ENCODE peak calls at places on chromosomes 12 and 14, in five cellular contexts. H is MM.1S, S is IMR-90, K is mammary epithelial cell, R is fibroblast of lung. O is an unnamed sample.

GRCh38 chr12:102394200-102394599 is 86.2 kb downstream of the IGF1 start:
- DNase-seq in H (no peak), K (no peak), R (no peak), S (no peak), O (no peak)

GRCh38 chr14:45658226-45658916 is 405.4 kb upstream of the MIS18BP1 start:
- DNase-seq in H (no peak), S (no peak), K (no peak), R (no peak), O (no peak)

GRCh38 chr14:30551460-30551859 is 7.5 kb upstream of the G2E3 start:
- DNase-seq in R (peak; percentile 28), H (no peak), K (no peak), S (peak; percentile 50), O (no peak)

GRCh38 chr14:76329951-76330350 is 46.0 kb upstream of the ESRRB start:
- DNase-seq in K (no peak), H (no peak), S (no peak), R (no peak), O (no peak)

GRCh38 chr12:44154128-44154527 is 318.2 kb downstream of the TMEM117 start:
- DNase-seq in R (peak; percentile 68), H (no peak), S (peak; percentile 62), K (no peak), O (no peak)

GRCh38 chr14:75928587-75929230 is 53.1 kb downstream of the TGFB3 start:
- DNase-seq in S (peak; percentile 8), K (no peak), H (no peak), R (peak; percentile 35), O (no peak)

GRCh38 chr12:49885118-49885517 is 18.6 kb downstream of the FAIM2 start:
- DNase-seq in R (no peak), K (no peak), H (no peak), S (no peak), O (no peak)

GRCh38 chr14:53979747-53980642 is 23.4 kb upstream of the BMP4 start:
- DNase-seq in K (no peak), S (peak; percentile 60), R (peak; percentile 85), H (no peak), O (peak; percentile 44)

GRCh38 chr14:21155963-21156362 is at the start of gene OR5AU1:
- DNase-seq in R (no peak), H (no peak), S (no peak), K (no peak), O (no peak)

GRCh38 chr12:6367065-6367968 is 8.0 kb downstream of the SCNN1A start:
- DNase-seq in K (no peak), R (peak; percentile 59), H (peak; percentile 57), S (peak; percentile 28), O (no peak)

GRCh38 chr12:95943231-95943842 is at the start of gene AMDHD1:
- DNase-seq in R (peak; percentile 46), H (peak; percentile 56), S (peak; percentile 39), K (peak; percentile 52), O (peak; percentile 59)

GRCh38 chr14:70822706-70823185 is 13.4 kb upstream of the MAP3K9 start:
- DNase-seq in K (no peak), S (peak; percentile 2), R (no peak), H (peak; percentile 17), O (no peak)

GRCh38 chr14:28502517-28502916 is 264.1 kb upstream of the FOXG1 start:
- DNase-seq in K (peak; percentile 39), H (no peak), R (no peak), S (no peak), O (no peak)

GRCh38 chr12:80100566-80100965 is 1.2 kb downstream of the OTOGL start:
- DNase-seq in S (peak; percentile 77), R (peak; percentile 64), K (no peak), H (no peak), O (no peak)

GRCh38 chr12:106125351-106126085 is 13.2 kb downstream of the NUAK1 start:
- DNase-seq in R (no peak), H (no peak), K (no peak), S (no peak), O (no peak)

GRCh38 chr12:8678661-8679111 is 16.1 kb upstream of the MFAP5 start:
- DNase-seq in R (no peak), K (peak; percentile 91), S (no peak), H (no peak), O (no peak)

GRCh38 chr14:73237219-73237785 is at the start of gene PAPLN:
- DNase-seq in H (no peak), K (peak; percentile 20), R (peak; percentile 25), S (no peak), O (peak; percentile 55)

GRCh38 chr14:85934123-85934885 is 404.4 kb downstream of the FLRT2 start:
- DNase-seq in R (peak; percentile 21), H (peak; percentile 69), S (no peak), K (no peak), O (no peak)

GRCh38 chr12:90234455-90234854 is 525.8 kb upstream of the ATP2B1 start:
- DNase-seq in S (peak; percentile 9), K (peak; percentile 82), R (peak; percentile 32), H (no peak), O (no peak)

GRCh38 chr12:22101749-22102243 is 55.8 kb downstream of the CMAS start:
- DNase-seq in H (no peak), K (peak; percentile 99), R (peak; percentile 95), S (peak; percentile 89), O (no peak)

GRCh38 chr12:115752913-115753726 is 524.4 kb downstream of the MED13L start:
- DNase-seq in K (peak; percentile 52), R (peak; percentile 87), S (peak; percentile 77), H (peak; percentile 21), O (no peak)

GRCh38 chr14:35932659-35933159 is 106.6 kb downstream of the BRMS1L start:
- DNase-seq in H (peak; percentile 41), K (no peak), R (no peak), S (no peak), O (no peak)

GRCh38 chr14:28867571-28867970 is 101.0 kb downstream of the FOXG1 start:
- DNase-seq in H (no peak), S (no peak), K (no peak), R (peak; percentile 17), O (no peak)

GRCh38 chr14:63524537-63525155 is 18.5 kb downstream of the PPP2R5E start:
- DNase-seq in H (no peak), K (no peak), S (no peak), R (no peak), O (no peak)

GRCh38 chr14:77641534-77642341 is 25.3 kb upstream of the SPTLC2 start:
- DNase-seq in R (peak; percentile 71), S (peak; percentile 47), H (peak; percentile 48), K (no peak), O (peak; percentile 32)

GRCh38 chr12:115806000-115806399 is 471.5 kb downstream of the MED13L start:
- DNase-seq in S (no peak), K (no peak), R (no peak), H (no peak), O (no peak)

DNA sequence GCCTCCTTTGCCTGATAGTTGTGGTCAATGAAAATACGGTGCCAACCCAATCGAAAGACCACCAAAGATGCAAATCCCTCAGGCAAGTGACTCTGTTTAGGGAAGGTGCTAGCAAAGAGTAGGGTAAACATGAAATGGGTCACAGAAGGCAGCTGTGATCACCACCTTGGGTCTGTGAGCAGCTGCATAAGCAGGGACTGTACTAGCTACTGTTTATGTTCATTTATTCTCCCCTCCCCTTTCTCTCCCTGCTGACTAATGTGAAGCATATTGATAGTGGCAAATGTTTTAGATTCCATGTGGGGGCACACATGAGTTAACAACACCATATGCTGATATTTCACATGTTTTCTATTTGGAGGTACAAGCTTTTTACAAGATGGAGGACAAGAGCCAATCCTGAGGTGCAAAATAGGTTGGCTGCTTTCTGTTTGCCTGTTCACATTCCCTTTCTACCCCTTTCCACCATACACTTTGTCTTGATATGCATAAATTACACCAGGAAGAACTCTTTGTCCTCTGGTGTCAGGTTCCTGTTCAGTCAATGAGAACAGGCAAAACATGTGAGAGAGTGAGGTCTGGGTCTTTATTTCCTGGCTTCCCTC is 71.1 kb downstream of the AVPR1A start:
- DNase-seq in S (no peak), H (no peak), R (no peak), K (no peak), O (no peak)
- H2AFZ ChIP-seq in S (no peak overlapping the region), H (no peak overlapping the region), R (no peak overlapping the region), K (no peak overlapping the region), O (no peak overlapping the region)

DNA sequence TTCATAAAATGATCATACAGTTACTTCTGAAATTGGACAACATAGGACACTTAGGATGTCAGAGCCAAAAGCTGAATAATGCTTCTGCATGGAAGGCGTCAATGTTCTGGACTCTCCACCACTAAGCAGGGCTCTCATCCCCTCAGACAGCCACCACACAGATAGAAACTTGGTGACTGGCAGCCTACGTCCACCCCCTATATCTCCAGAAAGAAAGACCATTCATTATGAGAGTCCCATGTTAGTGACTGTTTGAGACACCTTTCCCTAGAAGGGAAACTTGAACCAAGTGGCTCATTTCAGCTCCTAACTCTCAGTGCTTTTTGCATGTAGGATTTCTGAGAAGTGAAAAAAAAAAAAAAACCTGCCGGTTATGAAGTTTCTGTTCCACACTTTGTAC is 251.0 kb upstream of the FKBP4 start:
- DNase-seq in S (no peak), R (no peak), H (no peak), K (no peak), O (no peak)
- TF ChIP-seq CTCF in S (no peak), R (no peak), H (no peak), K (no peak), O (no peak)

DNA sequence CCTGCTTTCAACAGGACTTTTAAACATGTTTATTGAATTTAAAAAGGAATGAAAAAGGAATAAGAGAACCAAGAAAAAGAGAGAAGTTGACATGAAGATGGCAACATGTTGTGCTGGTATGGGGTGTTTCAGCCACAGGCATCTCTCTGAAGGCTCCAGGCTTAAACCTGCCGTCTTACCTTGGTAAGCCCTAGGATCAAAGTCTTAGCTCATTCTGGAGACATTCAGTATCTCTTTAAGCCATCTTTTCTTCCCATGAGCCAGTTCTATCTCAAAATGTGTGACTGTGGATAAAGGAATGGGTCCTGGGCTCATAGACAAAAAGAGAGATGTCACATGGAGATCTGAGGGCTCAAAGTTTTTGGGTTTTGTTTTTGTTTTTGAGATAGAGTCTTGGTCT is 1.6 kb upstream of the TFCP2 start:
- DNase-seq in R (no peak), S (no peak), K (no peak), H (no peak), O (no peak)
- H2AFZ ChIP-seq in R (no peak overlapping the region), S (no peak overlapping the region), K (peak overlapping the region; percentile 38), H (no peak overlapping the region), O (no peak overlapping the region)

GRCh38 chr12:88577537-88577936 is 2.7 kb downstream of the KITLG start:
- DNase-seq in H (no peak), K (peak; percentile 73), S (no peak), R (no peak), O (no peak)
- TF ChIP-seq CTCF in H (no peak), K (peak; percentile 49), S (no peak), R (no peak), O (no peak)

GRCh38 chr12:132734206-132734605 is 23.6 kb downstream of the PGAM5 start:
- DNase-seq in S (no peak), K (no peak), H (no peak), R (no peak), O (no peak)
- H2AFZ ChIP-seq in S (no peak overlapping the region), K (no peak overlapping the region), H (no peak overlapping the region), R (no peak overlapping the region), O (no peak overlapping the region)